ENCODE peak calls at places on chromosomes 5 and 9, in four cellular contexts. One of them, this sample, is unnamed.

GRCh38 chr5:164336906-164337305 is 831.5 kb downstream of the MAT2B start:
- DNase-seq in fibroblast of the aortic adventitia: peak
- DNase-seq in IMR-90: peak
- DNase-seq in AG10803: peak
- DNase-seq in this sample: no peak

GRCh38 chr9:5622019-5622418 is 6.9 kb upstream of the RIC1 start:
- DNase-seq in fibroblast of the aortic adventitia: peak
- DNase-seq in IMR-90: peak
- DNase-seq in AG10803: peak
- DNase-seq in this sample: no peak

GRCh38 chr5:125835293-125836172 is 587.7 kb upstream of the GRAMD2B start:
- DNase-seq in AG10803: no peak
- DNase-seq in fibroblast of the aortic adventitia: peak
- DNase-seq in IMR-90: peak
- DNase-seq in this sample: no peak

GRCh38 chr5:135553688-135554462 is 18.1 kb upstream of the NEUROG1 start:
- DNase-seq in AG10803: peak
- DNase-seq in IMR-90: peak
- DNase-seq in fibroblast of the aortic adventitia: peak
- DNase-seq in this sample: no peak

GRCh38 chr5:142433526-142434321 is 108.9 kb upstream of the SPRY4 start:
- DNase-seq in IMR-90: peak
- DNase-seq in fibroblast of the aortic adventitia: peak
- DNase-seq in AG10803: peak
- DNase-seq in this sample: no peak

GRCh38 chr5:155040984-155041383 is 27.4 kb downstream of the KIF4B start:
- DNase-seq in IMR-90: no peak
- DNase-seq in AG10803: no peak
- DNase-seq in fibroblast of the aortic adventitia: no peak
- DNase-seq in this sample: no peak

GRCh38 chr9:6605202-6605601 is 40.3 kb downstream of the GLDC start:
- DNase-seq in fibroblast of the aortic adventitia: no peak
- DNase-seq in IMR-90: no peak
- DNase-seq in AG10803: no peak
- DNase-seq in this sample: no peak

GRCh38 chr5:177429248-177430045 is 3.0 kb downstream of the GRK6 start:
- DNase-seq in IMR-90: no peak
- DNase-seq in AG10803: no peak
- DNase-seq in fibroblast of the aortic adventitia: no peak
- DNase-seq in this sample: no peak

GRCh38 chr5:102296229-102296817 is at the start of gene SLCO4C1:
- DNase-seq in AG10803: peak
- DNase-seq in fibroblast of the aortic adventitia: peak
- DNase-seq in IMR-90: no peak
- DNase-seq in this sample: peak

GRCh38 chr5:177553671-177554429 is 513 bp downstream of the FAM193B start:
- DNase-seq in fibroblast of the aortic adventitia: no peak
- DNase-seq in AG10803: no peak
- DNase-seq in IMR-90: no peak
- DNase-seq in this sample: no peak

GRCh38 chr5:1486271-1486670 is 37.5 kb downstream of the LPCAT1 start:
- DNase-seq in fibroblast of the aortic adventitia: no peak
- DNase-seq in AG10803: no peak
- DNase-seq in IMR-90: no peak
- DNase-seq in this sample: no peak

GRCh38 chr9:91843623-91844111 is 106.4 kb downstream of the ROR2 start:
- DNase-seq in fibroblast of the aortic adventitia: peak
- DNase-seq in IMR-90: no peak
- DNase-seq in AG10803: peak
- DNase-seq in this sample: no peak

GRCh38 chr9:122090981-122091380 is 2.1 kb downstream of the TTLL11 start:
- DNase-seq in IMR-90: no peak
- DNase-seq in AG10803: no peak
- DNase-seq in fibroblast of the aortic adventitia: no peak
- DNase-seq in this sample: no peak

GRCh38 chr9:133086894-133087293 is 25.1 kb downstream of the CEL start:
- DNase-seq in AG10803: no peak
- DNase-seq in fibroblast of the aortic adventitia: no peak
- DNase-seq in IMR-90: no peak
- DNase-seq in this sample: no peak

GRCh38 chr9:447230-448025 is 232.8 kb downstream of the DOCK8 start:
- DNase-seq in fibroblast of the aortic adventitia: peak
- DNase-seq in IMR-90: peak
- DNase-seq in AG10803: peak
- DNase-seq in this sample: peak

GRCh38 chr9:31259824-31260223 is 1124.6 kb upstream of the ACO1 start:
- DNase-seq in IMR-90: no peak
- DNase-seq in AG10803: no peak
- DNase-seq in fibroblast of the aortic adventitia: no peak
- DNase-seq in this sample: no peak

GRCh38 chr5:15852217-15852616 is 327.4 kb downstream of the MARCHF11 start:
- DNase-seq in IMR-90: no peak
- DNase-seq in fibroblast of the aortic adventitia: peak
- DNase-seq in AG10803: no peak
- DNase-seq in this sample: no peak

GRCh38 chr5:158194561-158194961 is 335.6 kb upstream of the CLINT1 start:
- DNase-seq in fibroblast of the aortic adventitia: no peak
- DNase-seq in AG10803: no peak
- DNase-seq in IMR-90: no peak
- DNase-seq in this sample: no peak

GRCh38 chr9:133460405-133461175 is 812 bp downstream of the CACFD1 start:
- DNase-seq in AG10803: peak
- DNase-seq in fibroblast of the aortic adventitia: peak
- DNase-seq in IMR-90: no peak
- DNase-seq in this sample: no peak

GRCh38 chr5:132510076-132510475 is 19.5 kb upstream of the IRF1 start:
- DNase-seq in IMR-90: peak
- DNase-seq in fibroblast of the aortic adventitia: peak
- DNase-seq in AG10803: peak
- DNase-seq in this sample: no peak

GRCh38 chr5:66814146-66814991 is 218.2 kb downstream of the MAST4 start:
- DNase-seq in IMR-90: peak
- DNase-seq in fibroblast of the aortic adventitia: peak
- DNase-seq in AG10803: peak
- DNase-seq in this sample: no peak

GRCh38 chr5:89756955-89757354 is 652.6 kb downstream of the CETN3 start:
- DNase-seq in AG10803: no peak
- DNase-seq in fibroblast of the aortic adventitia: peak
- DNase-seq in IMR-90: no peak
- DNase-seq in this sample: no peak

GRCh38 chr9:27528886-27529315 is 713 bp downstream of the MOB3B start:
- DNase-seq in IMR-90: no peak
- DNase-seq in fibroblast of the aortic adventitia: peak
- DNase-seq in AG10803: no peak
- DNase-seq in this sample: no peak

GRCh38 chr9:93138171-93138764 is 4.2 kb upstream of the NINJ1 start:
- DNase-seq in AG10803: no peak
- DNase-seq in fibroblast of the aortic adventitia: no peak
- DNase-seq in IMR-90: no peak
- DNase-seq in this sample: no peak

GRCh38 chr9:129270205-129270604 is 92.1 kb upstream of the IER5L start:
- DNase-seq in IMR-90: no peak
- DNase-seq in AG10803: no peak
- DNase-seq in fibroblast of the aortic adventitia: no peak
- DNase-seq in this sample: no peak

GRCh38 chr9:27870404-27870803 is 297.1 kb upstream of the C9orf72 start:
- DNase-seq in fibroblast of the aortic adventitia: no peak
- DNase-seq in AG10803: no peak
- DNase-seq in IMR-90: no peak
- DNase-seq in this sample: no peak

GRCh38 chr5:37111426-37112382 is 137.5 kb downstream of the CPLANE1 start:
- DNase-seq in AG10803: no peak
- DNase-seq in fibroblast of the aortic adventitia: no peak
- DNase-seq in IMR-90: no peak
- DNase-seq in this sample: no peak

GRCh38 chr9:9614607-9615006 is 998.2 kb downstream of the PTPRD start:
- DNase-seq in AG10803: no peak
- DNase-seq in IMR-90: no peak
- DNase-seq in fibroblast of the aortic adventitia: no peak
- DNase-seq in this sample: no peak

GRCh38 chr9:90027296-90027790 is 422.5 kb downstream of the GADD45G start:
- DNase-seq in IMR-90: no peak
- DNase-seq in fibroblast of the aortic adventitia: no peak
- DNase-seq in AG10803: no peak
- DNase-seq in this sample: no peak

GRCh38 chr5:6435356-6435755 is 13.3 kb upstream of the UBE2QL1 start:
- DNase-seq in fibroblast of the aortic adventitia: no peak
- DNase-seq in IMR-90: no peak
- DNase-seq in AG10803: no peak
- DNase-seq in this sample: no peak

DNA sequence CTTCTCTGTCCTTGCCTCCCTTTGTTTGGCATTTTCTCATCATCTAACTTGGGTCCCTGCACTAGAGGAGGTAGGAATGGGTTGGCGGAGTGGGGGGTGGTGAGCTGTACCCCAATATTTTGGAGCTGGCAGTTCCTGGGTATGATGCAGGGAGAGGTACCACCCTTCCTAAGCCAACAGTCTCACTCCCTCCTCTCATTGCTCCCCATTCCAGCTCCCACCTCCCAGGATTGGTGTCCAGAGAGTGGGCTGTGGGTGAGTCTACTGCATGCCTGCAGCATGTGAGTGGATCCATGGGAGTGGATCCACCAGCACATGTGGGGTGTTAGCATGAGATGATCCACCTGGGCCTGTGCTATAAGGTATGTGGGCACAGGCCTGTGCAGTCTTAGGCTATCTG is 22.2 kb upstream of the MYORG start:
- DNase-seq in fibroblast of the aortic adventitia: no peak
- DNase-seq in IMR-90: no peak
- DNase-seq in AG10803: no peak
- DNase-seq in this sample: no peak
- H3K4me3 ChIP-seq in fibroblast of the aortic adventitia: no peak
- H3K4me3 ChIP-seq in IMR-90: no peak
- H3K4me3 ChIP-seq in AG10803: no peak
- H3K4me3 ChIP-seq in this sample: no peak

GRCh38 chr9:34611251-34611810 is 566 bp downstream of the RPP25L start:
- DNase-seq in fibroblast of the aortic adventitia: no peak
- DNase-seq in AG10803: no peak
- DNase-seq in IMR-90: no peak
- DNase-seq in this sample: no peak
- TF ChIP-seq CTCF in fibroblast of the aortic adventitia: no peak
- TF ChIP-seq CTCF in AG10803: no peak
- TF ChIP-seq CTCF in IMR-90: no peak
- TF ChIP-seq CTCF in this sample: peak

GRCh38 chr9:95462419-95463121 is 54.2 kb downstream of the PTCH1 start:
- DNase-seq in fibroblast of the aortic adventitia: peak
- DNase-seq in IMR-90: peak
- DNase-seq in AG10803: peak
- DNase-seq in this sample: no peak
- H3K4me3 ChIP-seq in fibroblast of the aortic adventitia: peak
- H3K4me3 ChIP-seq in IMR-90: peak
- H3K4me3 ChIP-seq in AG10803: peak
- H3K4me3 ChIP-seq in this sample: no peak

DNA sequence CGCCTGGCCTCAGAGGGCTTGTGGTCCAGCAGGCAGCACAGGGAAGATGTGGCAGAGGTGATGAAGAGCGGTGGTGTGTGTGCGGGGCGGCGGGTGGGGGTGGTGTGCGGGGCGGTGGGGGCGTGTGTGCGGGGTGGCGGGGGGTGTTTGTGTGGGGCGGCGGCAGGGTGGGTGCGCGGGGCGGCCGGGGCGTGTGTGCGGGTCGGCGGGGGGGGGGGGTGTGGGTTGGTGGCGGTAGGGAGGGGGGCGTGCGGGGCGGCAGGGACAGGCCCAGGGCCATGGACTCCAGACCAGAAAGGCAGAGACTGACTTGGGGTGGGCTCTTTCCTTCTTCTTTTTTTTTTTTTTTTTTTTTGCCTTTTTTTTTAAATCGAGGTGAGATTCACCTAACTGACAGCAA is 4.5 kb upstream of the NACC2 start:
- DNase-seq in AG10803: no peak
- DNase-seq in fibroblast of the aortic adventitia: no peak
- DNase-seq in IMR-90: no peak
- DNase-seq in this sample: no peak
- TF ChIP-seq CTCF in AG10803: no peak
- TF ChIP-seq CTCF in fibroblast of the aortic adventitia: no peak
- TF ChIP-seq CTCF in IMR-90: no peak
- TF ChIP-seq CTCF in this sample: no peak

GRCh38 chr9:8074645-8075044 is 275.1 kb upstream of the DMAC1 start:
- DNase-seq in fibroblast of the aortic adventitia: no peak
- DNase-seq in AG10803: no peak
- DNase-seq in IMR-90: no peak
- DNase-seq in this sample: no peak

DNA sequence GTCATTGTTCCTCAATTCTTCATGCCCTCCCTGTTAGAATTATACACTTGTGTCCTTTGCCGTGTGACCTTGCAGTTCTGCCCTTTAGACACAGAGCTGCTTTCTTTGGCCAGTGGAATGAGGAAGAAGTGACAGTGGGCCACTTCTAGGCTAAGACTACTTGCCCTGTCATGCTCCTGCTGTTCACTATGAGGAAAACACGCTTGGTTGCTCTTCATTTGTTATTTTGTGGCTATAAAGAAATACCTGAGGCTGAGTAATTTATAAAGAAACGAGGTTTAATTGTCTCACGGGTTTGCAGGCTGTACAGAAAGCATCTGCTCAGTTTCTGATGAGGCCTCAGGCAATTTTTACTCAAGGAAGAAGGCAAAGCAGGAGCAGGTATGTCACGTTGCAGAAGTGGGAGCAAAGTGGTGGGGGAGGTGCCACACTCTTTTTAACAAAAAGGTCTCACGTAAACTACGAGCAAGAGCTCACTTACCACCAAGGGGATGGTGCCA is 279.1 kb upstream of the DMAC1 start:
- DNase-seq in AG10803: no peak
- DNase-seq in fibroblast of the aortic adventitia: no peak
- DNase-seq in IMR-90: no peak
- DNase-seq in this sample: no peak
- H3K4me3 ChIP-seq in AG10803: no peak
- H3K4me3 ChIP-seq in fibroblast of the aortic adventitia: no peak
- H3K4me3 ChIP-seq in IMR-90: no peak
- H3K4me3 ChIP-seq in this sample: no peak